ENCODE peak calls at places on chromosomes 3 and 15, in seven cellular contexts. R is fibroblast of lung, C is endodermal cell, E is left ventricle myocardium inferior, O is breast epithelium, V is IMR-90, F is heart left ventricle. Y is an unnamed sample.

GRCh38 chr15:60799885-60800728 is 321.2 kb upstream of the ICE2 start:
- DNase-seq in F (no peak), V (peak; percentile 54), C (no peak), R (peak; percentile 9), E (no peak), O (no peak), Y (no peak)

GRCh38 chr3:149579838-149580542 is 77.8 kb downstream of the WWTR1 start:
- DNase-seq in O (no peak), C (no peak), E (no peak), R (peak; percentile 43), F (no peak), V (peak; percentile 82), Y (no peak)

GRCh38 chr15:62676891-62677290 is 365.7 kb upstream of the TPM1 start:
- DNase-seq in E (no peak), F (no peak), O (no peak), R (no peak), C (no peak), V (no peak), Y (no peak)

GRCh38 chr3:33131328-33132018 is 17.7 kb downstream of the CRTAP start:
- DNase-seq in R (peak; percentile 72), V (peak; percentile 70), F (no peak), E (no peak), C (peak; percentile 83), O (no peak), Y (peak; percentile 29)

GRCh38 chr3:184255291-184256039 is 5.9 kb downstream of the CAMK2N2 start:
- DNase-seq in E (no peak), O (no peak), V (no peak), R (no peak), C (no peak), F (no peak), Y (no peak)

GRCh38 chr3:173891272-173892100 is 493.9 kb downstream of the NLGN1 start:
- DNase-seq in F (no peak), E (no peak), C (no peak), R (no peak), V (no peak), O (no peak), Y (no peak)

GRCh38 chr15:70245932-70246622 is 148.4 kb upstream of the TLE3 start:
- DNase-seq in V (peak; percentile 11), E (peak; percentile 41), O (no peak), R (peak; percentile 63), C (peak; percentile 46), F (peak; percentile 29), Y (no peak)

GRCh38 chr3:100368421-100368820 is 32.5 kb downstream of the TOMM70 start:
- DNase-seq in O (no peak), R (peak; percentile 22), F (no peak), V (no peak), C (no peak), E (no peak), Y (no peak)

GRCh38 chr15:25176991-25177954 is 222.5 kb downstream of the SNRPN start:
- DNase-seq in R (no peak), F (peak; percentile 2), V (no peak), E (peak; percentile 9), O (peak; percentile 6), C (peak; percentile 21), Y (peak; percentile 39)

GRCh38 chr3:39849992-39850706 is 40.7 kb downstream of the MYRIP start:
- DNase-seq in E (no peak), F (no peak), R (no peak), C (no peak), V (no peak), O (no peak), Y (no peak)

GRCh38 chr3:74268753-74269152 is 345.7 kb downstream of the CNTN3 start:
- DNase-seq in V (peak; percentile 59), F (no peak), C (no peak), R (no peak), E (no peak), O (no peak), Y (no peak)

GRCh38 chr15:67691450-67691849 is 133.9 kb upstream of the SKOR1 start:
- DNase-seq in R (no peak), V (no peak), F (no peak), O (no peak), E (no peak), C (no peak), Y (no peak)

GRCh38 chr3:160400048-160400630 is 689 bp downstream of the SMC4 start:
- DNase-seq in R (peak; percentile 68), C (no peak), F (peak; percentile 45), O (peak; percentile 18), E (peak; percentile 40), V (peak; percentile 49), Y (peak; percentile 47)

GRCh38 chr3:187000711-187001151 is 70.4 kb downstream of the ST6GAL1 start:
- DNase-seq in C (no peak), F (no peak), O (no peak), R (no peak), E (no peak), V (no peak), Y (no peak)

GRCh38 chr3:150912501-150912900 is 7.3 kb upstream of the MINDY4B start:
- DNase-seq in E (no peak), O (no peak), R (no peak), F (no peak), V (no peak), C (no peak), Y (no peak)

GRCh38 chr15:62962101-62962995 is 80.2 kb upstream of the TPM1 start:
- DNase-seq in O (no peak), R (no peak), F (no peak), E (no peak), V (no peak), C (no peak), Y (no peak)

GRCh38 chr3:49535971-49536874 is 18.1 kb upstream of the BSN start:
- DNase-seq in E (no peak), F (no peak), V (peak; percentile 4), O (no peak), R (no peak), C (no peak), Y (no peak)

GRCh38 chr3:69951616-69952015 is 47.9 kb upstream of the SAMMSON start:
- DNase-seq in R (peak; percentile 41), C (no peak), V (peak; percentile 11), E (no peak), F (no peak), O (no peak), Y (no peak)

GRCh38 chr15:40558952-40559742 is 5.7 kb downstream of the CCDC32 start:
- DNase-seq in E (no peak), C (no peak), V (no peak), R (no peak), F (no peak), O (no peak), Y (no peak)
- H3K36me3 ChIP-seq in E (peaks cover 34% of the 10 kb centered on the region), C (peaks cover 31% of the 10 kb centered on the region), V (peaks cover 6% of the 10 kb centered on the region), R (peaks cover 3% of the 10 kb centered on the region), F (no peaks in the 10 kb centered on the region), O (no peaks in the 10 kb centered on the region), Y (no peaks in the 10 kb centered on the region)

DNA sequence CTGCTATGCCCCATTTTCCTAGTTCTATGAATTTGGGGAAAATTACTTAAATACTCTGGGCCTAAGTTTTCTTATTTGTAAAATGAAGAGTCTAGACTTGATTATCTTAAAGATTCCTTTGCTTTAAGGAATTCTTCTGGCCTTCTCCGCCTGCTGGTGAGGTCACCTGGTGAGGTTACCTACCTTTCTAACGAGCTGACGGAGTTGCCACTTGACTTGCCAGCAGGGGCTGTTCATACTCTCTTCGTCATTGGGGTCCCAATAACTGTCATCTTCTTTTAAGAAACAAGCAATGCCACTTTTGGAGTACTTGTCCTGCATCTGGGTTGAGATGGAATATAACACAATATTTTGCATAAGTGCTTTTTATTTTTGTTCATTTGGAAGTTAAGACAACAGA is 8.6 kb downstream of the TNFSF10 start:
- DNase-seq in R (no peak), F (no peak), V (no peak), O (no peak), E (no peak), C (peak; percentile 58), Y (no peak)
- H3K36me3 ChIP-seq in R (no peaks in the 10 kb centered on the region), F (no peaks in the 10 kb centered on the region), V (no peaks in the 10 kb centered on the region), O (no peaks in the 10 kb centered on the region), E (peaks cover 28% of the 10 kb centered on the region), C (no peaks in the 10 kb centered on the region), Y (peaks cover 31% of the 10 kb centered on the region)

GRCh38 chr15:43091859-43092258 is 14.0 kb downstream of the UBR1 start:
- DNase-seq in C (no peak), V (no peak), F (no peak), E (no peak), O (no peak), R (no peak), Y (no peak)
- H3K36me3 ChIP-seq in C (peaks cover 36% of the 10 kb centered on the region), V (peaks cover 2% of the 10 kb centered on the region), F (no peaks in the 10 kb centered on the region), E (peaks cover 5% of the 10 kb centered on the region), O (no peaks in the 10 kb centered on the region), R (no peaks in the 10 kb centered on the region), Y (no peaks in the 10 kb centered on the region)

DNA sequence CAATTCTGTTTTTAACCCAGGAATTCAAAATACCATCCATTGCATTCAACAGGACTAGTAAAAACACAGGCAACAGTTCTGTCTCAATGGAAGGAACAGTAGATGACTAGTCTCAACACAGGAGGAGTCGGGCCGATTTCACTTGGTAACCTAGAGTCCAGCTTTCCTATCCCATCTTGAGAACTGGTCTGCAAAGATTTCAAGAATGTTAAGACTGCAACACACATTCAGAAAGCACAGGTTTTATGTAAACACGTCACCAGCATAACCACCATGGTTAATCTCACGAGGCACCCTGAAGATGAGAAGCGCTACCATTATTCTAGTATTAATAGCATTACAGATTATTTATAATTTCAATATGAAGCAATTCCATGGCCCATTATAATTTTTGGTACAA is 22.0 kb downstream of the UQCC5 start:
- DNase-seq in R (no peak), E (no peak), V (no peak), F (no peak), C (no peak), O (no peak), Y (no peak)
- H3K36me3 ChIP-seq in R (peaks cover 14% of the 10 kb centered on the region), E (peaks cover 80% of the 10 kb centered on the region), V (peaks cover 37% of the 10 kb centered on the region), F (peaks cover 1% of the 10 kb centered on the region), C (peaks cover 82% of the 10 kb centered on the region), O (no peaks in the 10 kb centered on the region), Y (peaks cover 18% of the 10 kb centered on the region)

Y was measured in pancreas.